ENCODE peak calls at places on chromosomes 7 and 10, in five cellular contexts. One of them, this sample, is unnamed.

GRCh38 chr7:127924874-127925273 is 106.4 kb downstream of the LRRC4 start:
- DNase-seq in GOT3: no peak
- DNase-seq in B cell: no peak
- DNase-seq in iris pigment epithelial cell: no peak
- DNase-seq in nephron progenitor cell: no peak
- DNase-seq in this sample: no peak

GRCh38 chr7:78702770-78703169 is 750.7 kb downstream of the MAGI2 start:
- DNase-seq in B cell: no peak
- DNase-seq in GOT3: no peak
- DNase-seq in nephron progenitor cell: no peak
- DNase-seq in iris pigment epithelial cell: peak; percentile 91
- DNase-seq in this sample: no peak

GRCh38 chr10:77673086-77673485 is 35.5 kb upstream of the KCNMA1 start:
- DNase-seq in GOT3: no peak
- DNase-seq in B cell: no peak
- DNase-seq in iris pigment epithelial cell: peak; percentile 21
- DNase-seq in nephron progenitor cell: no peak
- DNase-seq in this sample: no peak

GRCh38 chr10:88791924-88792323 is 10.6 kb upstream of the LIPM start:
- DNase-seq in GOT3: no peak
- DNase-seq in B cell: no peak
- DNase-seq in iris pigment epithelial cell: peak; percentile 25
- DNase-seq in nephron progenitor cell: peak; percentile 28
- DNase-seq in this sample: no peak

GRCh38 chr10:97109562-97109961 is 76.2 kb downstream of the SLIT1 start:
- DNase-seq in GOT3: no peak
- DNase-seq in nephron progenitor cell: no peak
- DNase-seq in B cell: no peak
- DNase-seq in iris pigment epithelial cell: no peak
- DNase-seq in this sample: no peak

GRCh38 chr10:60382946-60383681 is 6.6 kb downstream of the ANK3 start:
- DNase-seq in B cell: no peak
- DNase-seq in iris pigment epithelial cell: peak; percentile 85
- DNase-seq in nephron progenitor cell: no peak
- DNase-seq in GOT3: no peak
- DNase-seq in this sample: no peak

GRCh38 chr7:69599211-69599878 is 1.1 kb downstream of the AUTS2 start:
- DNase-seq in B cell: peak; percentile 62
- DNase-seq in nephron progenitor cell: peak; percentile 55
- DNase-seq in iris pigment epithelial cell: no peak
- DNase-seq in GOT3: no peak
- DNase-seq in this sample: no peak

GRCh38 chr7:101728888-101729883 is 88.2 kb upstream of the CUX1 start:
- DNase-seq in nephron progenitor cell: no peak
- DNase-seq in B cell: no peak
- DNase-seq in iris pigment epithelial cell: peak; percentile 87
- DNase-seq in GOT3: no peak
- DNase-seq in this sample: no peak

GRCh38 chr7:50653997-50654425 is 88.8 kb upstream of the DDC start:
- DNase-seq in nephron progenitor cell: no peak
- DNase-seq in iris pigment epithelial cell: peak; percentile 77
- DNase-seq in GOT3: no peak
- DNase-seq in B cell: no peak
- DNase-seq in this sample: peak; percentile 67

GRCh38 chr7:25846722-25847121 is 305.3 kb upstream of the NFE2L3 start:
- DNase-seq in B cell: no peak
- DNase-seq in nephron progenitor cell: no peak
- DNase-seq in GOT3: no peak
- DNase-seq in iris pigment epithelial cell: peak; percentile 91
- DNase-seq in this sample: no peak

GRCh38 chr7:106367018-106367420 is 82.2 kb upstream of the NAMPT start:
- DNase-seq in B cell: no peak
- DNase-seq in iris pigment epithelial cell: peak; percentile 56
- DNase-seq in GOT3: no peak
- DNase-seq in nephron progenitor cell: no peak
- DNase-seq in this sample: no peak

GRCh38 chr7:4883352-4884144 is at the start of gene RADIL:
- DNase-seq in iris pigment epithelial cell: peak; percentile 81
- DNase-seq in GOT3: peak; percentile 47
- DNase-seq in B cell: peak; percentile 84
- DNase-seq in nephron progenitor cell: peak; percentile 98
- DNase-seq in this sample: peak; percentile 77

GRCh38 chr7:91034459-91035368 is 229.5 kb upstream of the FZD1 start:
- DNase-seq in iris pigment epithelial cell: peak; percentile 53
- DNase-seq in B cell: peak; percentile 28
- DNase-seq in GOT3: no peak
- DNase-seq in nephron progenitor cell: peak; percentile 47
- DNase-seq in this sample: no peak

GRCh38 chr7:70056363-70056762 is 458.1 kb downstream of the AUTS2 start:
- DNase-seq in iris pigment epithelial cell: no peak
- DNase-seq in nephron progenitor cell: no peak
- DNase-seq in B cell: no peak
- DNase-seq in GOT3: no peak
- DNase-seq in this sample: no peak

GRCh38 chr10:17737021-17737965 is 14.7 kb upstream of the TMEM236 start:
- DNase-seq in B cell: no peak
- DNase-seq in GOT3: no peak
- DNase-seq in nephron progenitor cell: no peak
- DNase-seq in iris pigment epithelial cell: peak; percentile 45
- DNase-seq in this sample: no peak

GRCh38 chr10:112716076-112716475 is 234.0 kb upstream of the TCF7L2 start:
- DNase-seq in B cell: no peak
- DNase-seq in GOT3: no peak
- DNase-seq in nephron progenitor cell: no peak
- DNase-seq in iris pigment epithelial cell: no peak
- DNase-seq in this sample: no peak

GRCh38 chr10:18665815-18666558 is 6.8 kb downstream of the ARL5B start:
- DNase-seq in iris pigment epithelial cell: peak; percentile 57
- DNase-seq in B cell: no peak
- DNase-seq in GOT3: no peak
- DNase-seq in nephron progenitor cell: no peak
- DNase-seq in this sample: no peak

GRCh38 chr10:29714096-29714874 is 79.5 kb upstream of the SVIL start:
- DNase-seq in nephron progenitor cell: no peak
- DNase-seq in iris pigment epithelial cell: peak; percentile 90
- DNase-seq in GOT3: no peak
- DNase-seq in B cell: no peak
- DNase-seq in this sample: no peak

GRCh38 chr7:26293569-26294308 is 2.1 kb downstream of the SNX10 start:
- DNase-seq in iris pigment epithelial cell: no peak
- DNase-seq in GOT3: no peak
- DNase-seq in B cell: peak; percentile 66
- DNase-seq in nephron progenitor cell: no peak
- DNase-seq in this sample: no peak

GRCh38 chr10:48555310-48556042 is 49.4 kb downstream of the ARHGAP22 start:
- DNase-seq in iris pigment epithelial cell: no peak
- DNase-seq in nephron progenitor cell: no peak
- DNase-seq in B cell: no peak
- DNase-seq in GOT3: no peak
- DNase-seq in this sample: no peak

GRCh38 chr7:134903073-134903790 is 83.1 kb upstream of the AGBL3 start:
- DNase-seq in nephron progenitor cell: no peak
- DNase-seq in iris pigment epithelial cell: peak; percentile 24
- DNase-seq in B cell: no peak
- DNase-seq in GOT3: no peak
- DNase-seq in this sample: no peak

GRCh38 chr10:79351332-79351731 is 4.1 kb downstream of the PPIF start:
- DNase-seq in GOT3: no peak
- DNase-seq in nephron progenitor cell: no peak
- DNase-seq in B cell: no peak
- DNase-seq in iris pigment epithelial cell: no peak
- DNase-seq in this sample: no peak

GRCh38 chr7:21281193-21281592 is 146.7 kb upstream of the SP4 start:
- DNase-seq in GOT3: no peak
- DNase-seq in nephron progenitor cell: no peak
- DNase-seq in B cell: no peak
- DNase-seq in iris pigment epithelial cell: no peak
- DNase-seq in this sample: no peak